ENCODE peak calls at places on chromosomes 13 and 19, in seven cellular contexts. Y is AG20443; K is effector CD4-positive, alpha-beta T cell; E is heart left ventricle; X is ACHN; A is HT-29; M is AG04449. L is an unnamed sample.

GRCh38 chr13:97329331-97329730 is 104.6 kb upstream of the RAP2A start:
- DNase-seq in E (no peak), K (no peak), Y (no peak), A (no peak), X (peak; percentile 22), M (no peak), L (no peak)

GRCh38 chr19:42857544-42857867 is 22.0 kb downstream of the PSG1 start:
- DNase-seq in A (no peak), Y (no peak), E (no peak), X (no peak), M (no peak), K (no peak), L (no peak)

GRCh38 chr13:79392882-79393563 is 13.0 kb downstream of the RBM26 start:
- DNase-seq in A (no peak), M (no peak), E (no peak), X (peak; percentile 39), Y (peak; percentile 25), K (no peak), L (peak; percentile 29)

GRCh38 chr19:1214862-1215731 is 9.5 kb downstream of the STK11 start:
- DNase-seq in A (no peak), X (no peak), K (no peak), M (no peak), E (peak; percentile 78), Y (no peak), L (no peak)

GRCh38 chr19:34145741-34146202 is 26.5 kb upstream of the LSM14A start:
- DNase-seq in E (peak; percentile 13), K (peak; percentile 48), X (peak; percentile 45), A (peak; percentile 87), M (no peak), Y (peak; percentile 69), L (peak; percentile 22)

GRCh38 chr13:43529796-43530195 is 257.0 kb downstream of the ENOX1 start:
- DNase-seq in A (no peak), X (no peak), M (no peak), K (no peak), E (no peak), Y (no peak), L (no peak)

GRCh38 chr13:38564751-38565150 is 122.1 kb upstream of the FREM2 start:
- DNase-seq in Y (no peak), E (no peak), M (no peak), K (no peak), X (no peak), A (no peak), L (no peak)

GRCh38 chr13:40345654-40346372 is 320.6 kb downstream of the FOXO1 start:
- DNase-seq in Y (no peak), M (no peak), X (no peak), K (no peak), E (peak; percentile 30), A (no peak), L (no peak)

GRCh38 chr13:72397265-72397664 is 330.2 kb downstream of the MZT1 start:
- DNase-seq in Y (no peak), E (no peak), A (no peak), K (no peak), M (no peak), X (no peak), L (no peak)

GRCh38 chr13:39581177-39581576 is 21.8 kb downstream of the LHFPL6 start:
- DNase-seq in K (no peak), A (no peak), E (no peak), M (no peak), Y (no peak), X (no peak), L (no peak)